ENCODE peak calls at places on chromosomes 13 and 19, in six cellular contexts. One of them, this sample, is unnamed.

GRCh38 chr19:4077800-4078683 is 11.3 kb upstream of the ZBTB7A start:
- DNase-seq in CD8-positive, alpha-beta T cell: peak
- DNase-seq in GM06990: peak
- DNase-seq in cardiac muscle cell: peak
- DNase-seq in activated CD8-positive, alpha-beta T cell treated with anti-CD3 and anti-CD28 coated beads for 36 hours: peak
- DNase-seq in choroid plexus epithelial cell: no peak
- DNase-seq in this sample: peak

GRCh38 chr13:75145926-75146325 is 336.0 kb downstream of the TBC1D4 start:
- DNase-seq in CD8-positive, alpha-beta T cell: no peak
- DNase-seq in cardiac muscle cell: peak
- DNase-seq in GM06990: no peak
- DNase-seq in choroid plexus epithelial cell: peak
- DNase-seq in activated CD8-positive, alpha-beta T cell treated with anti-CD3 and anti-CD28 coated beads for 36 hours: no peak
- DNase-seq in this sample: no peak

GRCh38 chr13:21218351-21219043 is 42.0 kb downstream of the MRPL57 start:
- DNase-seq in GM06990: peak
- DNase-seq in activated CD8-positive, alpha-beta T cell treated with anti-CD3 and anti-CD28 coated beads for 36 hours: peak
- DNase-seq in choroid plexus epithelial cell: no peak
- DNase-seq in cardiac muscle cell: no peak
- DNase-seq in CD8-positive, alpha-beta T cell: no peak
- DNase-seq in this sample: peak

GRCh38 chr13:75432045-75432444 is 49.9 kb downstream of the TBC1D4 start:
- DNase-seq in choroid plexus epithelial cell: peak
- DNase-seq in cardiac muscle cell: no peak
- DNase-seq in activated CD8-positive, alpha-beta T cell treated with anti-CD3 and anti-CD28 coated beads for 36 hours: no peak
- DNase-seq in GM06990: no peak
- DNase-seq in CD8-positive, alpha-beta T cell: no peak
- DNase-seq in this sample: no peak

GRCh38 chr13:112775791-112776279 is 86.0 kb downstream of the ATP11A start:
- DNase-seq in CD8-positive, alpha-beta T cell: no peak
- DNase-seq in activated CD8-positive, alpha-beta T cell treated with anti-CD3 and anti-CD28 coated beads for 36 hours: no peak
- DNase-seq in cardiac muscle cell: no peak
- DNase-seq in GM06990: no peak
- DNase-seq in choroid plexus epithelial cell: no peak
- DNase-seq in this sample: no peak

GRCh38 chr19:6020166-6020967 is 42.4 kb upstream of the RANBP3 start:
- DNase-seq in CD8-positive, alpha-beta T cell: no peak
- DNase-seq in GM06990: no peak
- DNase-seq in activated CD8-positive, alpha-beta T cell treated with anti-CD3 and anti-CD28 coated beads for 36 hours: no peak
- DNase-seq in cardiac muscle cell: peak
- DNase-seq in choroid plexus epithelial cell: peak
- DNase-seq in this sample: no peak

GRCh38 chr19:41746593-41747227 is 8.6 kb upstream of the CEACAM6 start:
- DNase-seq in activated CD8-positive, alpha-beta T cell treated with anti-CD3 and anti-CD28 coated beads for 36 hours: peak
- DNase-seq in CD8-positive, alpha-beta T cell: peak
- DNase-seq in choroid plexus epithelial cell: peak
- DNase-seq in cardiac muscle cell: peak
- DNase-seq in GM06990: no peak
- DNase-seq in this sample: peak

GRCh38 chr13:30719521-30719914 is 15.8 kb upstream of the ALOX5AP start:
- DNase-seq in activated CD8-positive, alpha-beta T cell treated with anti-CD3 and anti-CD28 coated beads for 36 hours: no peak
- DNase-seq in CD8-positive, alpha-beta T cell: no peak
- DNase-seq in GM06990: no peak
- DNase-seq in cardiac muscle cell: no peak
- DNase-seq in choroid plexus epithelial cell: no peak
- DNase-seq in this sample: no peak

GRCh38 chr13:31965361-31966066 is 66.1 kb upstream of the FRY start:
- DNase-seq in choroid plexus epithelial cell: peak
- DNase-seq in CD8-positive, alpha-beta T cell: no peak
- DNase-seq in activated CD8-positive, alpha-beta T cell treated with anti-CD3 and anti-CD28 coated beads for 36 hours: no peak
- DNase-seq in GM06990: peak
- DNase-seq in cardiac muscle cell: peak
- DNase-seq in this sample: peak

GRCh38 chr19:3323704-3324103 is 42.7 kb upstream of the NFIC start:
- DNase-seq in choroid plexus epithelial cell: no peak
- DNase-seq in CD8-positive, alpha-beta T cell: no peak
- DNase-seq in cardiac muscle cell: no peak
- DNase-seq in GM06990: no peak
- DNase-seq in activated CD8-positive, alpha-beta T cell treated with anti-CD3 and anti-CD28 coated beads for 36 hours: no peak
- DNase-seq in this sample: no peak

GRCh38 chr13:113949546-113949945 is 24.3 kb downstream of the C13orf46 start:
- DNase-seq in GM06990: no peak
- DNase-seq in CD8-positive, alpha-beta T cell: no peak
- DNase-seq in activated CD8-positive, alpha-beta T cell treated with anti-CD3 and anti-CD28 coated beads for 36 hours: no peak
- DNase-seq in choroid plexus epithelial cell: no peak
- DNase-seq in cardiac muscle cell: no peak
- DNase-seq in this sample: no peak

GRCh38 chr13:37263881-37264280 is 158.4 kb upstream of the CSNK1A1L start:
- DNase-seq in cardiac muscle cell: no peak
- DNase-seq in CD8-positive, alpha-beta T cell: no peak
- DNase-seq in choroid plexus epithelial cell: no peak
- DNase-seq in activated CD8-positive, alpha-beta T cell treated with anti-CD3 and anti-CD28 coated beads for 36 hours: no peak
- DNase-seq in GM06990: no peak
- DNase-seq in this sample: no peak

GRCh38 chr19:46181386-46181774 is 33.3 kb downstream of the IGFL2 start:
- DNase-seq in GM06990: no peak
- DNase-seq in CD8-positive, alpha-beta T cell: no peak
- DNase-seq in choroid plexus epithelial cell: peak
- DNase-seq in cardiac muscle cell: peak
- DNase-seq in activated CD8-positive, alpha-beta T cell treated with anti-CD3 and anti-CD28 coated beads for 36 hours: peak
- DNase-seq in this sample: no peak

GRCh38 chr13:49052801-49053200 is 77.1 kb downstream of the FNDC3A start:
- DNase-seq in GM06990: no peak
- DNase-seq in CD8-positive, alpha-beta T cell: no peak
- DNase-seq in activated CD8-positive, alpha-beta T cell treated with anti-CD3 and anti-CD28 coated beads for 36 hours: no peak
- DNase-seq in choroid plexus epithelial cell: no peak
- DNase-seq in cardiac muscle cell: no peak
- DNase-seq in this sample: no peak

GRCh38 chr19:6571167-6571566 is 19.8 kb downstream of the CD70 start:
- DNase-seq in GM06990: no peak
- DNase-seq in cardiac muscle cell: no peak
- DNase-seq in CD8-positive, alpha-beta T cell: no peak
- DNase-seq in activated CD8-positive, alpha-beta T cell treated with anti-CD3 and anti-CD28 coated beads for 36 hours: no peak
- DNase-seq in choroid plexus epithelial cell: no peak
- DNase-seq in this sample: no peak

GRCh38 chr13:101474419-101474957 is 22.0 kb downstream of the ITGBL1 start:
- DNase-seq in activated CD8-positive, alpha-beta T cell treated with anti-CD3 and anti-CD28 coated beads for 36 hours: no peak
- DNase-seq in choroid plexus epithelial cell: peak
- DNase-seq in CD8-positive, alpha-beta T cell: no peak
- DNase-seq in GM06990: no peak
- DNase-seq in cardiac muscle cell: peak
- DNase-seq in this sample: no peak
- TF ChIP-seq CTCF in activated CD8-positive, alpha-beta T cell treated with anti-CD3 and anti-CD28 coated beads for 36 hours: no peak
- TF ChIP-seq CTCF in choroid plexus epithelial cell: peak
- TF ChIP-seq CTCF in CD8-positive, alpha-beta T cell: no peak
- TF ChIP-seq CTCF in GM06990: peak
- TF ChIP-seq CTCF in cardiac muscle cell: peak
- TF ChIP-seq CTCF in this sample: peak

GRCh38 chr13:27665333-27665732 is 43.6 kb downstream of the POLR1D start:
- DNase-seq in cardiac muscle cell: no peak
- DNase-seq in GM06990: no peak
- DNase-seq in choroid plexus epithelial cell: peak
- DNase-seq in CD8-positive, alpha-beta T cell: no peak
- DNase-seq in activated CD8-positive, alpha-beta T cell treated with anti-CD3 and anti-CD28 coated beads for 36 hours: no peak
- DNase-seq in this sample: no peak
- TF ChIP-seq CTCF in cardiac muscle cell: peak
- TF ChIP-seq CTCF in GM06990: no peak
- TF ChIP-seq CTCF in choroid plexus epithelial cell: peak
- TF ChIP-seq CTCF in CD8-positive, alpha-beta T cell: no peak
- TF ChIP-seq CTCF in activated CD8-positive, alpha-beta T cell treated with anti-CD3 and anti-CD28 coated beads for 36 hours: no peak
- TF ChIP-seq CTCF in this sample: no peak

DNA sequence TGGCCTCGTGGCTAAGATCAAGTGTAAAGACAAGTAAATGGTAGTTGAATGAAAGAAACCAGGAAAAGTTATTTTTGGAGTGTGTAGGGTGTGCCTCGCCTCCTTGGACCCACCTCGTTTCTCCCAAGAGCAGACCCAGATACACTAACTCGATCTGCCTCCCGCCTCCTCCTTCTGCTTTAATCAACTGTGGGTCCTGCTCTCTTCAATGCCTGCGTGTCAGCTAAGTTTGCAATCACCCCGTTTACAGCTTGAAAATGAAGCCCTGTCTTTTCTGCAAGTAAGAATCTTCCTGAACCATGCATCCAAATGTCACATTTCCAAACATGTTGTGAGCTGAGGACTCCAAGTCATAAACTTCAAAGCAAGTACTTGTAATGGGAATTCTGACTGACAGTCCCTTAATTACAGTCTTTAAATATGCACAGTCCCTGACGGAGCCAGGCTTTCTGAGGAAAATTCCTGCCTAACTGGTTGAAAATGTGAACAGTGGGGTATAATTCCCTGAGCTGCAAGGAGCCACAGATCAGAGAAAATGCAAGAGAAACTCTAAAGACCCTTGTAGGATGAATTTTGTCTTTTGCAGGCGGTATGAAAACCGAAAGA is 154.9 kb upstream of the UQCRFS1 start:
- DNase-seq in choroid plexus epithelial cell: no peak
- DNase-seq in cardiac muscle cell: no peak
- DNase-seq in activated CD8-positive, alpha-beta T cell treated with anti-CD3 and anti-CD28 coated beads for 36 hours: no peak
- DNase-seq in GM06990: no peak
- DNase-seq in CD8-positive, alpha-beta T cell: no peak
- DNase-seq in this sample: peak
- TF ChIP-seq CTCF in choroid plexus epithelial cell: no peak
- TF ChIP-seq CTCF in cardiac muscle cell: no peak
- TF ChIP-seq CTCF in activated CD8-positive, alpha-beta T cell treated with anti-CD3 and anti-CD28 coated beads for 36 hours: no peak
- TF ChIP-seq CTCF in GM06990: no peak
- TF ChIP-seq CTCF in CD8-positive, alpha-beta T cell: no peak
- TF ChIP-seq CTCF in this sample: no peak

DNA sequence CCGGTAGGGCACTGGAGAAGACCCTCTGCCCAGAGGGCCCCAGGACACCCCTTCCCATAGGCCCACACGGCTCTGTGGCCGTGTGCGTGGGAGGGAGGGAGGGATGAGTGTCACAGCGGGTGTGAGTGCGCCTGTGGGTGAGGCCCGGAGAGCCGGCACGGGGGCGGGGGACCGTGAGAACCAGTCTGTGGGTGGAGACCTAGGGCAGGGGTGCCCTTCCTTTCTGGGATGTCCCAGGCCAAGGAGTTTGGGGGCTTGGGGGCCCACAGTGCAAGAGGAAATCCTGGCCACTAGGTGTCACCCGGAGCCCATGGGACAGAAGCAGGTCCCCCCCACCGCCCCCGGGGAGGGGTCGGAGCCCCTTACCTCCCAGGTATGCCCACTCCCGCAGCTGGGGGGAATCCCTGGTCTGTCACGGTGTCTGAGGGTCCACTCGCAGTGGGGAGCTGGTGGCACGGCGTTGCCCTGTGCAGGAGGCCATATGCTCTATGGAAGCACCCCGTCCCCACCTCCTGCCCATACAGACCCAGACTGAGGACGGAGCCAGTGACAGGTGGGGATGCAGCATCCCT is 16.0 kb upstream of the SLC7A10 start:
- DNase-seq in cardiac muscle cell: no peak
- DNase-seq in GM06990: peak
- DNase-seq in activated CD8-positive, alpha-beta T cell treated with anti-CD3 and anti-CD28 coated beads for 36 hours: peak
- DNase-seq in choroid plexus epithelial cell: peak
- DNase-seq in CD8-positive, alpha-beta T cell: peak
- DNase-seq in this sample: no peak
- TF ChIP-seq CTCF in cardiac muscle cell: peak
- TF ChIP-seq CTCF in GM06990: peak
- TF ChIP-seq CTCF in activated CD8-positive, alpha-beta T cell treated with anti-CD3 and anti-CD28 coated beads for 36 hours: peak
- TF ChIP-seq CTCF in choroid plexus epithelial cell: peak
- TF ChIP-seq CTCF in CD8-positive, alpha-beta T cell: no peak
- TF ChIP-seq CTCF in this sample: peak

GRCh38 chr19:50724522-50725217 is 1.5 kb downstream of the CLEC11A start:
- DNase-seq in choroid plexus epithelial cell: peak
- DNase-seq in cardiac muscle cell: peak
- DNase-seq in GM06990: peak
- DNase-seq in CD8-positive, alpha-beta T cell: peak
- DNase-seq in activated CD8-positive, alpha-beta T cell treated with anti-CD3 and anti-CD28 coated beads for 36 hours: peak
- DNase-seq in this sample: peak
- TF ChIP-seq CTCF in choroid plexus epithelial cell: peak
- TF ChIP-seq CTCF in cardiac muscle cell: peak
- TF ChIP-seq CTCF in GM06990: peak
- TF ChIP-seq CTCF in CD8-positive, alpha-beta T cell: peak
- TF ChIP-seq CTCF in activated CD8-positive, alpha-beta T cell treated with anti-CD3 and anti-CD28 coated beads for 36 hours: peak
- TF ChIP-seq CTCF in this sample: peak

This sample was measured in GM10248.